ENCODE peak calls at places on chromosomes 4 and X, in six cellular contexts. C is stimulated activated naive B cell treated with anti-CD40 and anti-IgM and Interleukin-4, amounts not matched to agents 10 μg/mL and 1 μg/mL and 100 μg/mL, for 72 hours; Y is iris pigment epithelial cell; F is RWPE1; S is WERI-Rb-1; D is SK-MEL-5. E is an unnamed sample.

GRCh38 chr4:37767019-37767418 is 59.5 kb upstream of the PGM2 start:
- DNase-seq in F (no peak), D (no peak), S (no peak), Y (no peak), C (no peak), E (no peak)

GRCh38 chrX:19811807-19812604 is 75.4 kb downstream of the SH3KBP1 start:
- DNase-seq in F (no peak), C (no peak), Y (peak), D (peak), S (no peak), E (peak)

GRCh38 chr4:82275431-82276423 is 98.1 kb downstream of the HNRNPD start:
- DNase-seq in S (peak), C (no peak), D (no peak), F (no peak), Y (no peak), E (no peak)

GRCh38 chr4:61202638-61203495 is 2.7 kb downstream of the ADGRL3 start:
- DNase-seq in F (peak), Y (peak), C (no peak), S (peak), D (no peak), E (no peak)

GRCh38 chr4:104490096-104490769 is 4.5 kb downstream of the CXXC4 start:
- DNase-seq in D (peak), S (peak), Y (no peak), C (no peak), F (no peak), E (no peak)

GRCh38 chr4:147808447-147808846 is 76.6 kb downstream of the ARHGAP10 start:
- DNase-seq in C (no peak), Y (no peak), F (no peak), D (no peak), S (no peak), E (peak)

GRCh38 chr4:113407409-113407808 is 354.1 kb downstream of the CAMK2D start:
- DNase-seq in S (peak), Y (no peak), D (no peak), C (no peak), F (no peak), E (no peak)

GRCh38 chrX:86504297-86504696 is 356.0 kb downstream of the DACH2 start:
- DNase-seq in F (no peak), D (no peak), S (no peak), Y (no peak), C (no peak), E (no peak)

GRCh38 chr4:167032876-167033275 is 201.4 kb downstream of the SPOCK3 start:
- DNase-seq in F (peak), Y (peak), S (no peak), C (no peak), D (no peak), E (no peak)

E was measured in GM23248.